ENCODE peak calls at places on chromosomes 13 and 19, in six cellular contexts. K is H1, F is suprapubic skin, E is left lung, Y is Panc1, W is astrocyte of the spinal cord. J is an unnamed sample.

GRCh38 chr13:41457589-41458186 is 338 bp downstream of the RGCC start:
- DNase-seq in W (no peak), Y (no peak), K (peak), E (no peak), F (peak), J (no peak)

GRCh38 chr19:15282311-15282705 is 50.0 kb downstream of the BRD4 start:
- DNase-seq in W (no peak), K (no peak), F (no peak), E (no peak), Y (no peak), J (no peak)

GRCh38 chr19:49333426-49334288 is 1.5 kb upstream of the CD37 start:
- DNase-seq in W (no peak), E (peak), Y (no peak), K (no peak), F (no peak), J (no peak)

GRCh38 chr13:76654263-76654662 is 231.9 kb downstream of the KCTD12 start:
- DNase-seq in W (no peak), E (no peak), K (no peak), Y (no peak), F (no peak), J (no peak)

GRCh38 chr19:17385878-17386611 is 8.0 kb downstream of the CCDC194 start:
- DNase-seq in Y (no peak), K (peak), W (peak), F (no peak), E (peak), J (no peak)

GRCh38 chr13:26423634-26424033 is 133.8 kb upstream of the WASF3 start:
- DNase-seq in K (no peak), F (no peak), Y (no peak), W (no peak), E (no peak), J (no peak)

GRCh38 chr13:29481603-29482002 is 113.9 kb downstream of the SLC7A1 start:
- DNase-seq in W (no peak), E (no peak), K (no peak), F (no peak), Y (no peak), J (no peak)

GRCh38 chr13:108306768-108307332 is 37.3 kb downstream of the TNFSF13B start:
- DNase-seq in E (no peak), Y (no peak), F (no peak), W (no peak), K (no peak), J (no peak)

GRCh38 chr13:40941581-40941980 is 77.5 kb downstream of the ELF1 start:
- DNase-seq in K (no peak), F (no peak), W (no peak), Y (no peak), E (no peak), J (no peak)

GRCh38 chr19:289651-290538 is 1.3 kb downstream of the PLPP2 start:
- DNase-seq in F (no peak), W (peak), K (peak), Y (peak), E (no peak), J (no peak)

GRCh38 chr13:33277946-33278345 is 7.6 kb downstream of the STARD13 start:
- DNase-seq in K (no peak), Y (no peak), F (no peak), E (no peak), W (no peak), J (no peak)

GRCh38 chr13:100707818-100708740 is 33.5 kb upstream of the TMTC4 start:
- DNase-seq in Y (no peak), K (no peak), W (peak), F (no peak), E (no peak), J (no peak)

GRCh38 chr19:16208064-16208759 is 10.5 kb downstream of the AP1M1 start:
- DNase-seq in E (no peak), K (no peak), W (no peak), Y (no peak), F (no peak), J (no peak)

GRCh38 chr13:47841131-47841530 is 159.9 kb downstream of the SUCLA2 start:
- DNase-seq in E (no peak), Y (no peak), F (no peak), W (no peak), K (no peak), J (no peak)

GRCh38 chr13:79385694-79386093 is 20.4 kb downstream of the RBM26 start:
- DNase-seq in E (no peak), F (no peak), K (no peak), W (no peak), Y (no peak), J (no peak)

GRCh38 chr19:57512845-57513244 is 13.1 kb downstream of the ZNF773 start:
- DNase-seq in F (no peak), W (peak), E (no peak), Y (no peak), K (no peak), J (no peak)

GRCh38 chr13:51826606-51827005 is 18.4 kb downstream of the TMEM272 start:
- DNase-seq in F (no peak), K (no peak), Y (no peak), E (no peak), W (no peak), J (no peak)

GRCh38 chr19:10294368-10294697 is 4.6 kb downstream of the ICAM5 start:
- DNase-seq in E (no peak), Y (no peak), W (no peak), F (no peak), K (peak), J (no peak)

GRCh38 chr13:78625384-78625783 is 22.0 kb upstream of the POU4F1 start:
- DNase-seq in Y (no peak), K (no peak), F (no peak), W (no peak), E (no peak), J (no peak)

GRCh38 chr19:34975056-34975455 is 11.0 kb upstream of the ZNF792 start:
- DNase-seq in F (no peak), W (no peak), Y (no peak), K (no peak), E (no peak), J (no peak)

GRCh38 chr19:49866933-49867782 is at the start of gene PNKP:
- DNase-seq in F (peak), W (peak), K (peak), E (peak), Y (no peak), J (peak)

GRCh38 chr13:50679321-50679720 is 164.2 kb downstream of the DLEU7 start:
- DNase-seq in W (peak), Y (no peak), F (no peak), E (no peak), K (no peak), J (no peak)

GRCh38 chr19:827710-828321 is at the start of gene AZU1:
- DNase-seq in Y (no peak), F (no peak), W (no peak), K (no peak), E (no peak), J (no peak)

DNA sequence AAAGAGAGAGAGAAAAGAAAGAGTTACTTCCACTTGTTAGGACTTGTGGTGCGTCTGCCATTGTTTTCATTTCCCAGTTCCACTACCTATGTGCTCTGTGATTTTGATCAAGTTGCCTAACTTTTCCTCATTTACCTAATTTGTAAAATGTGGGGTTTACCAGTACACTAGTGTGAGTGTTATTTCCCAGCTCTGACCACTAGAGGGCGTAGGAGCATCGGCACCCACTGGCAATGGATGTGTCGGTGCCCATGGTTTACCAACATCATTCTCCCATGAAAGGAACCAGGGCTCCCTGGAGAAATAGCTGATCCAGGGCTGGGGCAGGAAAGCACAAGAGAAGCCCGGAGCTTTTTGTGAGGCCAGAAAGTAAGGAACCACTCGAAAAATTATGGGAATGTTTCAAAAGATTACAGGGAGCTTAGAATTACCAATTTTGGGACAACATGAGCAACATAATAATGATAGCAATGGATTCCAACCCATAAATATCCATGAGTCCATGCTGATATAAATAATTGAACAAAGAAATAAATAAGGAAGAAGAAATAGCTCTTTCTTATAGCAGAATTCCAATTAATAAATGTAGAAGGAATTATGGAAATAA is 15.1 kb upstream of the CEACAM4 start:
- DNase-seq in F (no peak), Y (peak), E (no peak), W (peak), K (peak), J (no peak)
- TF ChIP-seq CTCF in F (peak), Y (peak), E (peak), W (peak), K (peak), J (peak)

DNA sequence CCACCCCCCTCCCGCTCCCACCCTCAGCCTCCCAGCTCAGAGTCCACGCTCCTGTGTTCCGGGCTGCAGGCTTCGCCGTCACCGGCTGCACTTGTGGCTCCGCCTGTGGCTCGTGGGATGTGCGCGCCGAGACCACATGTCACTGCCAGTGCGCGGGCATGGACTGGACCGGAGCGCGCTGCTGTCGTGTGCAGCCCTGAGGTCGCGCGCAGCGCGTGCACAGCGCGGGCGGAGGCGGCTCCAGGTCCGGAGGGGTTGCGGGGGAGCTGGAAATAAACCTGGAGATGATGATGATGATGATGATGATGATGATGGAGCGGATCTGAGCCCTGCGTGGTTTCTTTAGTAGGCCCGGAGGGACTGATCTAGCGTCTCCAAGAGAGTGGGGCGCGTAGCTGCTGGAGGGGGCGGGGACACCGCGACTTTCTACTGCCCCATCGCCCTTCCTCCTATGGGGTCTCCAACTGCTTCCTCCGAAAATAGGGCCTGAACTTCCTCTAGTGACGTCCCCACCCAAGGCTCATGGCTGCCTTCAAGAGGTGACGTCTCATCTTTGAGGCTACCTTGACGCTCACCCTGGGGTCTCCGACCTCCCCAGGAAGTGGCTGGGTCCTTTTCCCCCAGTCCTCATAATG is 1.4 kb downstream of the RETN start:
- DNase-seq in W (no peak), Y (no peak), K (peak), F (no peak), E (peak), J (no peak)
- H3K4me3 ChIP-seq in W (no peak), Y (peak), K (peak), F (peak), E (peak), J (no peak)

DNA sequence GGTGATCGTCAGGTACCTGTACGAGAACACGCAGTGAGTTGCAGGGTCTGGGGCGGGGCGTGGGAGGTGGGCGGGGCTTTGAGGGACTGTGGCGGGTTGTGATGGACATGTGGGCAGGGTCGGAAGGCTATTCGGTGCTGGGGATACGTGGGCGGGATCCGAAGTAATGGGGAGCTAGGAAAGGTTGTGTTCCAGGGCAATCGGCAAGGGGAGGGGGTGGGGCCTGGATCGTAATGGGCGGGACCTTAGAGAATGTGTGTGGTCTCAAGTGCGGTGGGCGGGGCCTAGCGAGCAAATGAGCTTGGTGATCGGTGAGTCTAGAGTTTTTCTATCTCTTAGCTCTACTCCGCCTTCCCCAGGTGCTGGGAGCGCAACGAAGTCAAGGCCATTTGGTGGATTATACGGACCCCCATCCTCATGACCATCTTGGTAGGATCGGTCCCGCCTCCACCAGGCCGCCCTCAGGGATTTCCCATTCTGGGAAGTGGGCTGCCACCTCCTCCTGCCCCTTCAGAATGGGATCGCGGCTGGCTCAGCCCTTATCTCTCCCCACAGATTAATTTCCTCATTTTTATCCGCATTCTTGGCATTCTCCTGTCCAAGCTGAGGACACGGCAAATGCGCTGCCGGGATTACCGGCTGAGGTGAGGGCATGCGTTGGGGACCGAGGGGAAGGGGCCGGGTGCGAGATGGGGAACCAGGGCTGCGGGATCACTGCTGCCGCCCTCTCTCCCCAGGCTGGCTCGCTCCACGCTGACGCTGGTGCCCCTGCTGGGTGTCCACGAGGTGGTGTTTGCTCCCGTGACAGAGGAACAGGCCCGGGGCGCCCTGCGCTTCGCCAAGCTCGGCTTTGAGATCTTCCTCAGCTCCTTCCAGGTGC is 9.6 kb downstream of the GIPR start:
- DNase-seq in Y (no peak), E (peak), W (peak), F (peak), K (peak), J (peak)
- TF ChIP-seq CTCF in Y (no peak), E (no peak), W (no peak), F (no peak), K (no peak), J (no peak)

GRCh38 chr13:113979791-113980471 is 6.1 kb upstream of the C13orf46 start:
- DNase-seq in F (peak), E (peak), Y (no peak), W (no peak), K (no peak), J (no peak)

GRCh38 chr13:113976711-113977684 is 3.1 kb upstream of the C13orf46 start:
- DNase-seq in Y (no peak), W (peak), E (peak), K (no peak), F (peak), J (no peak)

GRCh38 chr13:113975416-113975815 is 1.5 kb upstream of the C13orf46 start:
- DNase-seq in E (peak), Y (no peak), W (no peak), K (no peak), F (peak), J (no peak)

GRCh38 chr13:113978741-113979481 is 5.0 kb upstream of the C13orf46 start:
- DNase-seq in F (peak), Y (no peak), W (no peak), K (no peak), E (peak), J (no peak)

GRCh38 chr13:113977976-113978375 is 4.1 kb upstream of the C13orf46 start:
- DNase-seq in Y (no peak), W (no peak), E (peak), F (peak), K (no peak), J (no peak)
- H3K4me3 ChIP-seq in Y (no peak), W (no peak), E (no peak), F (no peak), K (no peak), J (no peak)

GRCh38 chr13:110417537-110417908 is 110.4 kb downstream of the COL4A2 start:
- DNase-seq in E (no peak), K (no peak), W (no peak), Y (no peak), F (no peak), J (no peak)
- TF ChIP-seq CTCF in E (no peak), K (no peak), W (no peak), Y (no peak), F (no peak), J (no peak)

DNA sequence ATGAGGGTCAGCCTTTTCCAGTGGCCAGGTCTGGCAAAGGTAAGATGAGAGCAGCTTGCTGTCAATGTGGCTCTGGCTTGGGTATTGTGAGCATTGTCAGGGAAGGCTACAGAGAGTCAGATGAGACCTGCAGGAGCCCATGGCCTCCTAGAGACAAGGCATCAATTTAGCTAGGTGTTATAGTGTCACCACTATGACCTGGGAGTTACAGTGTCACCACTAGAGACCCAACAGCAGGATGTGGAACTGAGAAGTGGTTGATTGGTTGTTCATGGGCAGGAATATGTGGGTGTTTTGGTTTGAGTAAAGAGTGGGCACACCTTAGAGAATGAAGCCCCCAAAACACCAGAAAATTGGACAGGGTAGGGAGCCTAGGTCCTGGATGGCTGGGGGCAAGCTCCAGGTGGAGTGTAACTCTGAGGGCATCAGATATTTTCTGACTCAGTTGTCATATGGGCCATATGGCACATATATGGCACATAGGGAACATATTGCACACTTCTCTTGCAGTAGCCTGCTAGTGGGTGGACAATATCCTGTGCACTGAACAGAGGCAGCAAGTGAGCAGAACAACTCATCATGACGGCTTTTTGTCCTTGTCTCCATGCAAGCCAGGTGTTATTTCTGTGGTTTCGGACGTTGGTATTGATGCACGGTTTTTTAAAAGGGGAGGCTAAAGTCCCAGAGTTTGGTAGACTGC is 46.3 kb upstream of the CEACAM21 start:
- DNase-seq in Y (no peak), E (no peak), K (no peak), F (no peak), W (no peak), J (no peak)
- H3K4me3 ChIP-seq in Y (no peak), E (peak), K (no peak), F (no peak), W (no peak), J (no peak)

DNA sequence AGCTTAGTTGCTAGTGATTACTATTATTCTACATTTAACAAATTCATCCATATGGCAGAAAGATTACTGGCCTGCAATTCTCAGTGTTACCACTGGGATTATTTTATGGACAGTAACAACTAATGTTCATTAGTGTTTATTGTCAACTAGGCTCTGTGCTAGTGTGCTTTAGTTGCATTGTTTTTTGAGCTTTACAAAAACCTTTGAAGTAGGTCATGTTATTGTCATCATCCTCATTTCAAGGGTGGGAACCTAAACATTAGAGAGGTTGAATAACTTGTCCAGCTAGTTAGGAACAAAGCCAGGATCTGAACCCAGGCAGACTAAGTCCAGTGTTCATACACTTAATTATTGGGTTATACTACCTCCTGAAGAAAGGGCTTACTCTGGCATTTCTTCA is 27.8 kb upstream of the TDRD3 start:
- DNase-seq in E (no peak), W (no peak), K (no peak), F (no peak), Y (no peak), J (no peak)
- TF ChIP-seq CTCF in E (peak), W (peak), K (no peak), F (peak), Y (peak), J (peak)

J was measured in esophagus squamous epithelium.